ENCODE peak calls at places on chromosomes 13 and 19, in eight cellular contexts. One of them, this sample, is unnamed.

GRCh38 chr19:16702123-16702522 is 17.5 kb upstream of the NWD1 start:
- DNase-seq in RWPE1: peak
- DNase-seq in adrenal gland: no peak
- DNase-seq in breast epithelium: peak
- DNase-seq in transverse colon: no peak
- DNase-seq in A673: peak
- DNase-seq in ascending aorta: no peak
- DNase-seq in cardiac muscle cell: peak
- DNase-seq in this sample: no peak

GRCh38 chr13:39047560-39047959 is 9.3 kb downstream of the NHLRC3 start:
- DNase-seq in RWPE1: no peak
- DNase-seq in adrenal gland: no peak
- DNase-seq in breast epithelium: no peak
- DNase-seq in transverse colon: no peak
- DNase-seq in A673: peak
- DNase-seq in ascending aorta: no peak
- DNase-seq in cardiac muscle cell: no peak
- DNase-seq in this sample: no peak

GRCh38 chr13:99256283-99256682 is 1.9 kb downstream of the GPR18 start:
- DNase-seq in RWPE1: no peak
- DNase-seq in adrenal gland: no peak
- DNase-seq in breast epithelium: no peak
- DNase-seq in transverse colon: no peak
- DNase-seq in A673: no peak
- DNase-seq in ascending aorta: no peak
- DNase-seq in cardiac muscle cell: no peak
- DNase-seq in this sample: no peak

GRCh38 chr13:26946675-26947342 is 186.2 kb upstream of the GPR12 start:
- DNase-seq in RWPE1: peak
- DNase-seq in adrenal gland: no peak
- DNase-seq in breast epithelium: no peak
- DNase-seq in transverse colon: no peak
- DNase-seq in A673: peak
- DNase-seq in ascending aorta: no peak
- DNase-seq in cardiac muscle cell: peak
- DNase-seq in this sample: no peak

GRCh38 chr19:58330458-58330857 is 3.7 kb downstream of the ZSCAN22 start:
- DNase-seq in RWPE1: peak
- DNase-seq in adrenal gland: peak
- DNase-seq in breast epithelium: no peak
- DNase-seq in transverse colon: no peak
- DNase-seq in A673: no peak
- DNase-seq in ascending aorta: no peak
- DNase-seq in cardiac muscle cell: peak
- DNase-seq in this sample: no peak

GRCh38 chr13:96650301-96650886 is 343.9 kb downstream of the OXGR1 start:
- DNase-seq in RWPE1: no peak
- DNase-seq in adrenal gland: no peak
- DNase-seq in breast epithelium: no peak
- DNase-seq in transverse colon: no peak
- DNase-seq in A673: no peak
- DNase-seq in ascending aorta: no peak
- DNase-seq in cardiac muscle cell: peak
- DNase-seq in this sample: no peak

GRCh38 chr19:4089400-4089908 is 22.8 kb upstream of the ZBTB7A start:
- DNase-seq in RWPE1: no peak
- DNase-seq in adrenal gland: no peak
- DNase-seq in breast epithelium: no peak
- DNase-seq in transverse colon: peak
- DNase-seq in A673: no peak
- DNase-seq in ascending aorta: no peak
- DNase-seq in cardiac muscle cell: no peak
- DNase-seq in this sample: no peak

GRCh38 chr13:50357586-50358118 is 342.4 kb downstream of the KCNRG start:
- DNase-seq in RWPE1: peak
- DNase-seq in adrenal gland: peak
- DNase-seq in breast epithelium: peak
- DNase-seq in transverse colon: no peak
- DNase-seq in A673: no peak
- DNase-seq in ascending aorta: no peak
- DNase-seq in cardiac muscle cell: peak
- DNase-seq in this sample: no peak

GRCh38 chr19:31715249-31715944 is 366.2 kb upstream of the TSHZ3 start:
- DNase-seq in RWPE1: no peak
- DNase-seq in adrenal gland: peak
- DNase-seq in breast epithelium: no peak
- DNase-seq in transverse colon: no peak
- DNase-seq in A673: peak
- DNase-seq in ascending aorta: no peak
- DNase-seq in cardiac muscle cell: peak
- DNase-seq in this sample: no peak

GRCh38 chr13:100454876-100455275 is 133.7 kb downstream of the GGACT start:
- DNase-seq in RWPE1: peak
- DNase-seq in adrenal gland: no peak
- DNase-seq in breast epithelium: no peak
- DNase-seq in transverse colon: no peak
- DNase-seq in A673: peak
- DNase-seq in ascending aorta: no peak
- DNase-seq in cardiac muscle cell: peak
- DNase-seq in this sample: no peak

GRCh38 chr19:57888494-57889231 is at the start of gene ZNF814:
- DNase-seq in RWPE1: peak
- DNase-seq in adrenal gland: peak
- DNase-seq in breast epithelium: peak
- DNase-seq in transverse colon: peak
- DNase-seq in A673: peak
- DNase-seq in ascending aorta: peak
- DNase-seq in cardiac muscle cell: peak
- DNase-seq in this sample: peak

GRCh38 chr13:77749481-77749880 is 52.0 kb downstream of the SLAIN1 start:
- DNase-seq in RWPE1: no peak
- DNase-seq in adrenal gland: no peak
- DNase-seq in breast epithelium: no peak
- DNase-seq in transverse colon: no peak
- DNase-seq in A673: peak
- DNase-seq in ascending aorta: no peak
- DNase-seq in cardiac muscle cell: no peak
- DNase-seq in this sample: no peak

GRCh38 chr13:27135023-27135422 is 36.6 kb downstream of the USP12 start:
- DNase-seq in RWPE1: no peak
- DNase-seq in adrenal gland: no peak
- DNase-seq in breast epithelium: no peak
- DNase-seq in transverse colon: no peak
- DNase-seq in A673: no peak
- DNase-seq in ascending aorta: no peak
- DNase-seq in cardiac muscle cell: no peak
- DNase-seq in this sample: no peak

GRCh38 chr19:46221981-46222610 is 7.4 kb upstream of the IGFL1 start:
- DNase-seq in RWPE1: peak
- DNase-seq in adrenal gland: peak
- DNase-seq in breast epithelium: peak
- DNase-seq in transverse colon: no peak
- DNase-seq in A673: peak
- DNase-seq in ascending aorta: no peak
- DNase-seq in cardiac muscle cell: peak
- DNase-seq in this sample: no peak

GRCh38 chr19:50050406-50051223 is 24.8 kb downstream of the ZNF473 start:
- DNase-seq in RWPE1: peak
- DNase-seq in adrenal gland: peak
- DNase-seq in breast epithelium: peak
- DNase-seq in transverse colon: peak
- DNase-seq in A673: peak
- DNase-seq in ascending aorta: peak
- DNase-seq in cardiac muscle cell: peak
- DNase-seq in this sample: peak

GRCh38 chr19:2213799-2214198 is 22.3 kb downstream of the PLEKHJ1 start:
- DNase-seq in RWPE1: no peak
- DNase-seq in adrenal gland: no peak
- DNase-seq in breast epithelium: no peak
- DNase-seq in transverse colon: no peak
- DNase-seq in A673: no peak
- DNase-seq in ascending aorta: no peak
- DNase-seq in cardiac muscle cell: no peak
- DNase-seq in this sample: no peak

GRCh38 chr13:48078251-48078656 is 16.6 kb downstream of the MED4 start:
- DNase-seq in RWPE1: peak
- DNase-seq in adrenal gland: no peak
- DNase-seq in breast epithelium: no peak
- DNase-seq in transverse colon: peak
- DNase-seq in A673: peak
- DNase-seq in ascending aorta: no peak
- DNase-seq in cardiac muscle cell: no peak
- DNase-seq in this sample: no peak

GRCh38 chr19:50003810-50004419 is 21.3 kb downstream of the VRK3 start:
- DNase-seq in RWPE1: peak
- DNase-seq in adrenal gland: peak
- DNase-seq in breast epithelium: peak
- DNase-seq in transverse colon: peak
- DNase-seq in A673: peak
- DNase-seq in ascending aorta: peak
- DNase-seq in cardiac muscle cell: peak
- DNase-seq in this sample: no peak

GRCh38 chr19:46515879-46516350 is 20.2 kb upstream of the PNMA8B start:
- DNase-seq in RWPE1: peak
- DNase-seq in adrenal gland: peak
- DNase-seq in breast epithelium: no peak
- DNase-seq in transverse colon: no peak
- DNase-seq in A673: peak
- DNase-seq in ascending aorta: no peak
- DNase-seq in cardiac muscle cell: peak
- DNase-seq in this sample: no peak

GRCh38 chr19:18006895-18007604 is 920 bp upstream of the ARRDC2 start:
- DNase-seq in RWPE1: peak
- DNase-seq in adrenal gland: peak
- DNase-seq in breast epithelium: peak
- DNase-seq in transverse colon: peak
- DNase-seq in A673: peak
- DNase-seq in ascending aorta: no peak
- DNase-seq in cardiac muscle cell: peak
- DNase-seq in this sample: no peak
- H3K27ac ChIP-seq in RWPE1: peak
- H3K27ac ChIP-seq in adrenal gland: peak
- H3K27ac ChIP-seq in breast epithelium: peak
- H3K27ac ChIP-seq in transverse colon: peak
- H3K27ac ChIP-seq in A673: no peak
- H3K27ac ChIP-seq in ascending aorta: peak
- H3K27ac ChIP-seq in cardiac muscle cell: no peak
- H3K27ac ChIP-seq in this sample: peak

GRCh38 chr13:102657630-102658029 is 37.2 kb downstream of the METTL21C start:
- DNase-seq in RWPE1: no peak
- DNase-seq in adrenal gland: no peak
- DNase-seq in breast epithelium: no peak
- DNase-seq in transverse colon: no peak
- DNase-seq in A673: no peak
- DNase-seq in ascending aorta: no peak
- DNase-seq in cardiac muscle cell: no peak
- DNase-seq in this sample: no peak
- TF ChIP-seq CTCF in RWPE1: no peak
- TF ChIP-seq CTCF in adrenal gland: no peak
- TF ChIP-seq CTCF in breast epithelium: no peak
- TF ChIP-seq CTCF in transverse colon: peak
- TF ChIP-seq CTCF in A673: peak
- TF ChIP-seq CTCF in ascending aorta: peak
- TF ChIP-seq CTCF in cardiac muscle cell: peak
- TF ChIP-seq CTCF in this sample: no peak

DNA sequence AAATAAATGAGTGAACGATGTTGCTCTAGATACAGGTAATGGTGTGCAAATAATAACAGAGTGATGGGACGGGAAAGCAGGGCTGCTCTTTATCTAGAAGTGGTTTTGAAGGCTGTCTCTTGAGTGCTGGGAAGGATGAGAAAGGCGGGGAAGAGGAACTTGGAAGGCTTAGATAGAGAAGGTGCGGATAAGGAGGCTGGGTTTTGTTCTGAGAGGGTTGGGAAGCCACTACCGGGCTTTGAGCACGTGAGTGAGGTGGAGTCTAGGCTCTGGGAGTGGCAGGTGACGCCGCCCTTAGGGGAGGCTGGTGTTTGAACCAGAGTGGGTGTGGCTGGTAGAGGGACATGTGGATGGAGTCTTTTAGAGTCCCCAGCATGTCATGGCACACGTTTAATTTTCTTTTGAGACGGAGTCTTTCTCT is 811 bp downstream of the ARMC6 start:
- DNase-seq in RWPE1: peak
- DNase-seq in adrenal gland: peak
- DNase-seq in breast epithelium: no peak
- DNase-seq in transverse colon: peak
- DNase-seq in A673: peak
- DNase-seq in ascending aorta: no peak
- DNase-seq in cardiac muscle cell: peak
- DNase-seq in this sample: no peak
- H3K27ac ChIP-seq in RWPE1: peak
- H3K27ac ChIP-seq in adrenal gland: peak
- H3K27ac ChIP-seq in breast epithelium: peak
- H3K27ac ChIP-seq in transverse colon: peak
- H3K27ac ChIP-seq in A673: peak
- H3K27ac ChIP-seq in ascending aorta: no peak
- H3K27ac ChIP-seq in cardiac muscle cell: peak
- H3K27ac ChIP-seq in this sample: peak

DNA sequence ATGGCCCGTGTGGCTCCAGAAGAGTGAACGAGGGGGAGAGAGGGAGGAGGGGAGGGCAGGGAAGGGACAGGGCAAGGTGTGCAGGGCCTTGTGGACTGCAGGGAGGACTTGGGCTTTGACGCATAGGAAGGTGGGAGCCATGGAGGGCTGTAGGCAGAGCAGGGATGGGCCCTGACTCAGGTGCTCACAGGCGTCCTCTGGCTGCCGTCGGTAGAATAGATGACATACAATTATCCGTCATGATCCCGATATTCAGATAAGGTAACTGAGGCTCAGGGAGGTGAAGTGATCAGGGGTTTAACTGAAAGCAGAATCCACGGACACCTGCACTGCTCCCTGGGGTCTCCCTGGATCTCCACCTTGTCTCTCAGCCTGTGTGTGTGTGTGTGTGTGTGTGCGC is 3.4 kb downstream of the C3 start:
- DNase-seq in RWPE1: no peak
- DNase-seq in adrenal gland: no peak
- DNase-seq in breast epithelium: no peak
- DNase-seq in transverse colon: no peak
- DNase-seq in A673: no peak
- DNase-seq in ascending aorta: no peak
- DNase-seq in cardiac muscle cell: no peak
- DNase-seq in this sample: no peak
- TF ChIP-seq CTCF in RWPE1: no peak
- TF ChIP-seq CTCF in adrenal gland: no peak
- TF ChIP-seq CTCF in breast epithelium: no peak
- TF ChIP-seq CTCF in transverse colon: no peak
- TF ChIP-seq CTCF in A673: peak
- TF ChIP-seq CTCF in ascending aorta: no peak
- TF ChIP-seq CTCF in cardiac muscle cell: peak
- TF ChIP-seq CTCF in this sample: no peak

This sample was measured in esophagus squamous epithelium.